ENCODE peak calls at places on chromosomes 6 and 20, in nine cellular contexts. One of them, this sample, is unnamed.

GRCh38 chr6:31585531-31585930 is 546 bp upstream of the LST1 start:
- DNase-seq in sciatic nerve: no peak
- DNase-seq in tibial artery: no peak
- DNase-seq in NCI-H774: no peak
- DNase-seq in Peyer's patch: peak; percentile 63
- DNase-seq in GDM1: peak; percentile 50
- DNase-seq in stimulated activated naive B cell treated with anti-CD40 and anti-IgM and Interleukin-4, amounts not matched to agents 10 μg/mL and 1 μg/mL and 100 μg/mL, for 72 hours: no peak
- DNase-seq in fibroblast of gingiva: no peak
- DNase-seq in mesendoderm: peak; percentile 70
- DNase-seq in this sample: peak; percentile 25

GRCh38 chr20:4073852-4074741 is 58.7 kb upstream of the RNF24 start:
- DNase-seq in sciatic nerve: no peak
- DNase-seq in NCI-H774: no peak
- DNase-seq in GDM1: peak; percentile 10
- DNase-seq in stimulated activated naive B cell treated with anti-CD40 and anti-IgM and Interleukin-4, amounts not matched to agents 10 μg/mL and 1 μg/mL and 100 μg/mL, for 72 hours: no peak
- DNase-seq in tibial artery: no peak
- DNase-seq in fibroblast of gingiva: no peak
- DNase-seq in Peyer's patch: peak; percentile 37
- DNase-seq in mesendoderm: no peak
- DNase-seq in this sample: no peak

GRCh38 chr6:96468681-96469224 is 52.9 kb upstream of the UFL1 start:
- DNase-seq in GDM1: no peak
- DNase-seq in stimulated activated naive B cell treated with anti-CD40 and anti-IgM and Interleukin-4, amounts not matched to agents 10 μg/mL and 1 μg/mL and 100 μg/mL, for 72 hours: no peak
- DNase-seq in tibial artery: no peak
- DNase-seq in NCI-H774: no peak
- DNase-seq in sciatic nerve: no peak
- DNase-seq in mesendoderm: no peak
- DNase-seq in Peyer's patch: no peak
- DNase-seq in fibroblast of gingiva: no peak
- DNase-seq in this sample: no peak

GRCh38 chr20:25057234-25058050 is 497 bp downstream of the ACSS1 start:
- DNase-seq in mesendoderm: peak; percentile 25
- DNase-seq in Peyer's patch: peak; percentile 90
- DNase-seq in fibroblast of gingiva: peak; percentile 49
- DNase-seq in sciatic nerve: peak; percentile 85
- DNase-seq in stimulated activated naive B cell treated with anti-CD40 and anti-IgM and Interleukin-4, amounts not matched to agents 10 μg/mL and 1 μg/mL and 100 μg/mL, for 72 hours: peak; percentile 69
- DNase-seq in NCI-H774: peak; percentile 4
- DNase-seq in tibial artery: peak; percentile 91
- DNase-seq in GDM1: peak; percentile 33
- DNase-seq in this sample: peak; percentile 61

GRCh38 chr20:52204136-52204535 is 12.6 kb upstream of the ZFP64 start:
- DNase-seq in Peyer's patch: no peak
- DNase-seq in mesendoderm: peak; percentile 27
- DNase-seq in stimulated activated naive B cell treated with anti-CD40 and anti-IgM and Interleukin-4, amounts not matched to agents 10 μg/mL and 1 μg/mL and 100 μg/mL, for 72 hours: no peak
- DNase-seq in sciatic nerve: no peak
- DNase-seq in GDM1: no peak
- DNase-seq in fibroblast of gingiva: no peak
- DNase-seq in tibial artery: no peak
- DNase-seq in NCI-H774: no peak
- DNase-seq in this sample: peak; percentile 4

GRCh38 chr20:15564981-15565380 is 1008.3 kb downstream of the KIF16B start:
- DNase-seq in mesendoderm: no peak
- DNase-seq in sciatic nerve: no peak
- DNase-seq in NCI-H774: no peak
- DNase-seq in Peyer's patch: no peak
- DNase-seq in tibial artery: no peak
- DNase-seq in stimulated activated naive B cell treated with anti-CD40 and anti-IgM and Interleukin-4, amounts not matched to agents 10 μg/mL and 1 μg/mL and 100 μg/mL, for 72 hours: no peak
- DNase-seq in GDM1: no peak
- DNase-seq in fibroblast of gingiva: no peak
- DNase-seq in this sample: no peak

GRCh38 chr6:106749611-106750010 is 120.2 kb downstream of the QRSL1 start:
- DNase-seq in tibial artery: no peak
- DNase-seq in stimulated activated naive B cell treated with anti-CD40 and anti-IgM and Interleukin-4, amounts not matched to agents 10 μg/mL and 1 μg/mL and 100 μg/mL, for 72 hours: no peak
- DNase-seq in sciatic nerve: no peak
- DNase-seq in GDM1: no peak
- DNase-seq in mesendoderm: peak; percentile 51
- DNase-seq in NCI-H774: no peak
- DNase-seq in Peyer's patch: no peak
- DNase-seq in fibroblast of gingiva: no peak
- DNase-seq in this sample: peak; percentile 41

GRCh38 chr20:23622839-23623343 is 14.9 kb downstream of the CST3 start:
- DNase-seq in fibroblast of gingiva: peak; percentile 91
- DNase-seq in GDM1: no peak
- DNase-seq in NCI-H774: no peak
- DNase-seq in tibial artery: peak; percentile 87
- DNase-seq in sciatic nerve: no peak
- DNase-seq in Peyer's patch: peak; percentile 86
- DNase-seq in stimulated activated naive B cell treated with anti-CD40 and anti-IgM and Interleukin-4, amounts not matched to agents 10 μg/mL and 1 μg/mL and 100 μg/mL, for 72 hours: no peak
- DNase-seq in mesendoderm: peak; percentile 55
- DNase-seq in this sample: peak; percentile 83

This sample was measured in Daoy.